ENCODE peak calls at places on chromosomes 11 and 22, in eight cellular contexts. L, P, G, W, Q, V, N and H are unnamed samples.

GRCh38 chr22:27130949-27131745 is 473.8 kb downstream of the MIAT start:
- DNase-seq in L (no peak), P (no peak), G (no peak), W (no peak), Q (no peak), V (no peak), N (no peak), H (no peak)

GRCh38 chr11:123062892-123063395 is 1.0 kb upstream of the HSPA8 start:
- DNase-seq in L (no peak), P (no peak), G (no peak), W (no peak), Q (no peak), V (no peak), N (no peak), H (no peak)

GRCh38 chr22:21707677-21708076 is 27.9 kb downstream of the YPEL1 start:
- DNase-seq in L (no peak), P (no peak), G (peak), W (no peak), Q (no peak), V (no peak), N (no peak), H (no peak)

GRCh38 chr22:46447906-46448669 is 89.3 kb downstream of the CELSR1 start:
- DNase-seq in L (no peak), P (no peak), G (no peak), W (no peak), Q (no peak), V (no peak), N (no peak), H (no peak)

GRCh38 chr11:133808393-133809140 is 36.7 kb downstream of the SPATA19 start:
- DNase-seq in L (no peak), P (no peak), G (no peak), W (no peak), Q (no peak), V (no peak), N (no peak), H (no peak)

GRCh38 chr11:73034777-73035176 is 107.3 kb downstream of the FCHSD2 start:
- DNase-seq in L (no peak), P (no peak), G (no peak), W (no peak), Q (no peak), V (no peak), N (no peak), H (no peak)

GRCh38 chr11:1060885-1061616 is 13.6 kb upstream of the MUC2 start:
- DNase-seq in L (no peak), P (peak), G (no peak), W (no peak), Q (peak), V (peak), N (no peak), H (peak)

GRCh38 chr11:123211134-123211879 is 16.3 kb upstream of the CLMP start:
- DNase-seq in L (no peak), P (no peak), G (no peak), W (no peak), Q (no peak), V (no peak), N (no peak), H (no peak)

GRCh38 chr11:13216019-13217006 is 61.3 kb upstream of the BMAL1 start:
- DNase-seq in L (no peak), P (peak), G (no peak), W (no peak), Q (no peak), V (peak), N (no peak), H (no peak)

GRCh38 chr11:113730887-113731726 is 25.0 kb upstream of the TMPRSS5 start:
- DNase-seq in L (no peak), P (peak), G (no peak), W (peak), Q (peak), V (peak), N (no peak), H (peak)

GRCh38 chr22:27986459-27986858 is 67.4 kb upstream of the PITPNB start:
- DNase-seq in L (no peak), P (no peak), G (no peak), W (no peak), Q (no peak), V (no peak), N (no peak), H (no peak)

GRCh38 chr11:17952487-17952886 is 60.4 kb downstream of the SERGEF start:
- DNase-seq in L (no peak), P (no peak), G (no peak), W (no peak), Q (no peak), V (no peak), N (no peak), H (no peak)

GRCh38 chr11:102751673-102752072 is 26.9 kb upstream of the MMP8 start:
- DNase-seq in L (no peak), P (no peak), G (no peak), W (no peak), Q (no peak), V (no peak), N (no peak), H (no peak)

GRCh38 chr11:73463359-73463758 is 87.2 kb downstream of the RELT start:
- DNase-seq in L (no peak), P (no peak), G (no peak), W (no peak), Q (no peak), V (peak), N (no peak), H (no peak)

GRCh38 chr22:30250713-30251267 is 4.2 kb upstream of the LIF start:
- DNase-seq in L (no peak), P (peak), G (no peak), W (no peak), Q (peak), V (no peak), N (no peak), H (no peak)

GRCh38 chr11:116424615-116425261 is 348.0 kb downstream of the BUD13 start:
- DNase-seq in L (no peak), P (no peak), G (no peak), W (no peak), Q (no peak), V (no peak), N (no peak), H (no peak)

GRCh38 chr11:111336582-111337256 is 38.4 kb downstream of the POU2AF3 start:
- DNase-seq in L (no peak), P (peak), G (no peak), W (no peak), Q (no peak), V (peak), N (no peak), H (no peak)

GRCh38 chr11:94647926-94648325 is 80.8 kb downstream of the PIWIL4 start:
- DNase-seq in L (no peak), P (no peak), G (no peak), W (no peak), Q (no peak), V (no peak), N (no peak), H (peak)